ENCODE peak calls at places on chromosome 10, in four cellular contexts. O, P, Q and E are unnamed samples.
A peak's percentile ranks its signal among the peaks of the same experiment; 100 is the strongest.

GRCh38 chr10:27104919-27105318 is 4.6 kb upstream of the ANKRD26 start:
- DNase-seq in O (no peak), P (no peak), Q (no peak), E (no peak)

GRCh38 chr10:14833106-14833505 is 4.7 kb downstream of the CDNF start:
- DNase-seq in O (no peak), P (no peak), Q (no peak), E (no peak)

GRCh38 chr10:1184541-1185415 is 128.6 kb downstream of the WDR37 start:
- DNase-seq in O (no peak), P (no peak), Q (no peak), E (no peak)

GRCh38 chr10:84957427-84957826 is 629.0 kb downstream of the CCSER2 start:
- DNase-seq in O (no peak), P (no peak), Q (no peak), E (no peak)

GRCh38 chr10:124094419-124094785 is 1.0 kb upstream of the CHST15 start:
- DNase-seq in O (no peak), P (no peak), Q (no peak), E (no peak)

GRCh38 chr10:53403688-53404087 is 631.1 kb upstream of the MBL2 start:
- DNase-seq in O (no peak), P (no peak), Q (no peak), E (peak; percentile 49)

GRCh38 chr10:73889014-73889413 is 14.7 kb upstream of the CAMK2G start:
- DNase-seq in O (peak; percentile 75), P (no peak), Q (peak; percentile 92), E (no peak)

GRCh38 chr10:68601490-68602265 is 41.5 kb downstream of the TET1 start:
- DNase-seq in O (peak; percentile 63), P (no peak), Q (no peak), E (no peak)

GRCh38 chr10:15374156-15374555 is 3.1 kb upstream of the FAM171A1 start:
- DNase-seq in O (peak; percentile 62), P (no peak), Q (no peak), E (no peak)

GRCh38 chr10:109898666-109899577 is 24.4 kb downstream of the XPNPEP1 start:
- DNase-seq in O (no peak), P (no peak), Q (peak; percentile 76), E (no peak)

GRCh38 chr10:25753776-25754175 is 180.3 kb upstream of the MYO3A start:
- DNase-seq in O (no peak), P (peak; percentile 10), Q (peak; percentile 53), E (no peak)

GRCh38 chr10:4688620-4689019 is 137.4 kb upstream of the AKR1E2 start:
- DNase-seq in O (no peak), P (no peak), Q (no peak), E (no peak)

GRCh38 chr10:34172936-34173533 is 642.1 kb downstream of the PARD3 start:
- DNase-seq in O (no peak), P (no peak), Q (no peak), E (no peak)

GRCh38 chr10:126376956-126377355 is 11.3 kb downstream of the ADAM12 start:
- DNase-seq in O (no peak), P (no peak), Q (peak; percentile 96), E (no peak)

GRCh38 chr10:44864042-44864436 is 47.1 kb upstream of the TMEM72 start:
- DNase-seq in O (no peak), P (no peak), Q (no peak), E (no peak)

GRCh38 chr10:5818894-5819293 is 5.7 kb upstream of the GDI2 start:
- DNase-seq in O (peak; percentile 75), P (no peak), Q (no peak), E (no peak)

GRCh38 chr10:124669141-124669823 is 74.9 kb downstream of the FAM53B start:
- DNase-seq in O (no peak), P (no peak), Q (no peak), E (no peak)

GRCh38 chr10:84537447-84537931 is 209.1 kb downstream of the CCSER2 start:
- DNase-seq in O (peak; percentile 67), P (peak; percentile 74), Q (peak; percentile 61), E (peak; percentile 85)

GRCh38 chr10:106958591-106959328 is 205.7 kb downstream of the SORCS1 start:
- DNase-seq in O (no peak), P (peak; percentile 25), Q (no peak), E (peak; percentile 38)

GRCh38 chr10:70272925-70273316 is 10.9 kb downstream of the NPFFR1 start:
- DNase-seq in O (peak; percentile 79), P (no peak), Q (peak; percentile 37), E (peak; percentile 49)

GRCh38 chr10:21742740-21743412 is 208.8 kb downstream of the MLLT10 start:
- DNase-seq in O (no peak), P (no peak), Q (no peak), E (no peak)

GRCh38 chr10:36771725-36772124 is 353.7 kb upstream of the ANKRD30A start:
- DNase-seq in O (no peak), P (no peak), Q (no peak), E (no peak)

GRCh38 chr10:92080244-92080643 is 156.7 kb downstream of the BTAF1 start:
- DNase-seq in O (no peak), P (no peak), Q (no peak), E (no peak)

GRCh38 chr10:21754410-21755011 is 220.5 kb downstream of the MLLT10 start:
- DNase-seq in O (no peak), P (peak; percentile 25), Q (no peak), E (peak; percentile 65)

GRCh38 chr10:78772986-78773530 is 295.7 kb upstream of the ZMIZ1 start:
- DNase-seq in O (no peak), P (no peak), Q (no peak), E (no peak)

GRCh38 chr10:18611168-18611567 is 40.2 kb downstream of the NSUN6 start:
- DNase-seq in O (no peak), P (no peak), Q (no peak), E (no peak)

GRCh38 chr10:43854042-43854441 is 205.4 kb upstream of the ZNF32 start:
- DNase-seq in O (no peak), P (no peak), Q (peak; percentile 99), E (no peak)

GRCh38 chr10:93722550-93722949 is 20.2 kb upstream of the FRA10AC1 start:
- DNase-seq in O (no peak), P (no peak), Q (peak; percentile 70), E (no peak)

GRCh38 chr10:79055100-79055782 is 13.5 kb upstream of the ZMIZ1 start:
- DNase-seq in O (no peak), P (no peak), Q (no peak), E (no peak)

GRCh38 chr10:97407211-97407951 is 6.2 kb upstream of the RRP12 start:
- DNase-seq in O (peak; percentile 82), P (peak; percentile 81), Q (peak; percentile 78), E (peak; percentile 79)

GRCh38 chr10:95464280-95464679 is 96.9 kb downstream of the SORBS1 start:
- DNase-seq in O (no peak), P (no peak), Q (no peak), E (no peak)

GRCh38 chr10:92124524-92125168 is 166.2 kb downstream of the CPEB3 start:
- DNase-seq in O (no peak), P (no peak), Q (peak; percentile 82), E (no peak)

GRCh38 chr10:129531195-129531968 is 64.3 kb downstream of the MGMT start:
- DNase-seq in O (no peak), P (no peak), Q (peak; percentile 57), E (no peak)

GRCh38 chr10:96586419-96587254 is at the start of gene TM9SF3:
- DNase-seq in O (peak; percentile 94), P (peak; percentile 88), Q (peak; percentile 88), E (peak; percentile 97)

GRCh38 chr10:68365611-68366010 is 32.9 kb upstream of the PBLD start:
- DNase-seq in O (no peak), P (no peak), Q (no peak), E (no peak)

GRCh38 chr10:14571866-14572507 is 202.7 kb downstream of the FAM107B start:
- DNase-seq in O (peak; percentile 69), P (no peak), Q (peak; percentile 71), E (no peak)